ENCODE peak calls at places on chromosomes 16 and 17, in five cellular contexts. J is left colon; K is effector memory CD4-positive, alpha-beta T cell; X is stimulated activated naive CD8-positive, alpha-beta T cell treated with anti-CD3 and anti-CD28 coated beads, Interleukin-15, Interleukin-2, amounts not matched to agents 100 U/mL and 50 U/mL, for 24 hours; T is sigmoid colon. W is an unnamed sample.

GRCh38 chr16:2610781-2611498 is 71.4 kb upstream of the KCTD5 start:
- DNase-seq in T (peak; percentile 56), X (no peak), K (no peak), J (no peak), W (no peak)

GRCh38 chr17:33560165-33560564 is 267.1 kb upstream of the ASIC2 start:
- DNase-seq in K (no peak), T (no peak), X (no peak), J (no peak), W (no peak)

GRCh38 chr16:10751291-10751697 is 7.7 kb downstream of the NUBP1 start:
- DNase-seq in J (no peak), T (no peak), K (no peak), X (no peak), W (peak; percentile 55)

GRCh38 chr17:18850679-18851078 is 7.3 kb upstream of the PRPSAP2 start:
- DNase-seq in X (no peak), K (no peak), J (no peak), T (no peak), W (no peak)

GRCh38 chr17:83137523-83137922 is 58.1 kb downstream of the METRNL start:
- DNase-seq in T (peak; percentile 46), X (no peak), J (no peak), K (no peak), W (no peak)

GRCh38 chr17:10435096-10435495 is 13.3 kb upstream of the MYH8 start:
- DNase-seq in T (no peak), X (no peak), J (no peak), K (no peak), W (no peak)

GRCh38 chr17:80382956-80383355 is 32.0 kb upstream of the ENDOV start:
- DNase-seq in J (no peak), X (no peak), T (peak; percentile 46), K (no peak), W (no peak)

GRCh38 chr17:8707232-8707590 is 37.4 kb downstream of the CCDC42 start:
- DNase-seq in J (no peak), X (no peak), K (no peak), T (no peak), W (no peak)

GRCh38 chr16:14548933-14549788 is 80.9 kb downstream of the PARN start:
- DNase-seq in J (no peak), X (no peak), T (no peak), K (no peak), W (no peak)

GRCh38 chr16:89710709-89711564 is 9.4 kb upstream of the SPATA2L start:
- DNase-seq in X (no peak), J (no peak), T (no peak), K (no peak), W (no peak)

GRCh38 chr16:4309833-4310266 is 6.0 kb upstream of the GLIS2 start:
- DNase-seq in J (peak; percentile 72), K (no peak), X (peak; percentile 67), T (peak; percentile 85), W (peak; percentile 63)

GRCh38 chr16:31427441-31428276 is 501 bp downstream of the COX6A2 start:
- DNase-seq in J (peak; percentile 63), T (peak; percentile 74), X (peak; percentile 56), K (peak; percentile 53), W (peak; percentile 23)

GRCh38 chr17:47731396-47731795 is 1.6 kb upstream of the TBX21 start:
- DNase-seq in J (no peak), X (peak; percentile 11), T (no peak), K (no peak), W (no peak)

GRCh38 chr16:81639348-81639747 is 139.7 kb upstream of the PLCG2 start:
- DNase-seq in K (no peak), X (no peak), T (no peak), J (no peak), W (no peak)

GRCh38 chr17:77684803-77685580 is 273.5 kb upstream of the TNRC6C start:
- DNase-seq in K (no peak), T (peak; percentile 42), X (no peak), J (no peak), W (no peak)

GRCh38 chr17:78746263-78746948 is 35.7 kb downstream of the CYTH1 start:
- DNase-seq in K (no peak), X (no peak), T (no peak), J (no peak), W (no peak)

GRCh38 chr16:87441886-87442580 is 49.9 kb downstream of the MAP1LC3B start:
- DNase-seq in K (no peak), X (no peak), T (no peak), J (no peak), W (no peak)

GRCh38 chr16:66682271-66682670 is 14.3 kb downstream of the CMTM4 start:
- DNase-seq in X (no peak), J (no peak), K (no peak), T (no peak), W (no peak)

W was measured in stimulated activated naive B cell treated with anti-CD40 and anti-IgM and Interleukin-4, amounts not matched to agents 10 μg/mL and 1 μg/mL and 100 μg/mL, for 72 hours.